ENCODE peak calls at places on chromosomes 6 and 20, in four cellular contexts. C, P, K and O are unnamed samples.

GRCh38 chr6:113908801-113909200 is 51.7 kb downstream of the MARCKS start:
- DNase-seq in C (no peak), K (no peak), P (no peak), O (no peak)

GRCh38 chr6:30749554-30750378 is 5.4 kb upstream of the IER3 start:
- DNase-seq in C (no peak), P (no peak), K (no peak), O (no peak)

GRCh38 chr20:59938696-59939051 is 1.4 kb downstream of the PPP1R3D start:
- DNase-seq in C (peak; percentile 33), K (no peak), P (no peak), O (no peak)

GRCh38 chr20:17615645-17616479 is 46.0 kb downstream of the DSTN start:
- DNase-seq in K (peak; percentile 75), P (no peak), C (peak; percentile 24), O (no peak)

GRCh38 chr20:4880051-4880450 is 121.3 kb downstream of the SLC23A2 start:
- DNase-seq in K (no peak), C (no peak), P (no peak), O (no peak)

GRCh38 chr6:135798751-135799515 is 52.6 kb upstream of the PDE7B start:
- DNase-seq in K (no peak), C (no peak), P (no peak), O (no peak)

GRCh38 chr6:54737247-54737646 is 109.3 kb upstream of the FAM83B start:
- DNase-seq in C (no peak), P (no peak), K (no peak), O (no peak)

GRCh38 chr6:50992232-50992631 is 173.6 kb downstream of the TFAP2B start:
- DNase-seq in K (no peak), C (no peak), P (no peak), O (no peak)

GRCh38 chr20:8568068-8568467 is 436.0 kb downstream of the PLCB1 start:
- DNase-seq in P (no peak), K (no peak), C (no peak), O (peak; percentile 22)

GRCh38 chr6:6699741-6700367 is 111.3 kb downstream of the LY86 start:
- DNase-seq in K (no peak), P (peak; percentile 91), C (peak; percentile 71), O (peak; percentile 89)

GRCh38 chr6:149917679-149918078 is 5.2 kb downstream of the RAET1G start:
- DNase-seq in P (no peak), K (no peak), C (no peak), O (no peak)

GRCh38 chr6:134373282-134373922 is 55.5 kb upstream of the SGK1 start:
- DNase-seq in C (peak; percentile 87), P (peak; percentile 95), K (no peak), O (peak; percentile 53)

GRCh38 chr6:140966676-140967075 is 1166.0 kb upstream of the GJE1 start:
- DNase-seq in C (no peak), K (no peak), P (no peak), O (no peak)

GRCh38 chr6:116392158-116393032 is 21.6 kb downstream of the DSE start:
- DNase-seq in K (no peak), C (no peak), P (peak; percentile 17), O (no peak)

GRCh38 chr20:675453-676314 is at the start of gene SCRT2:
- DNase-seq in C (peak; percentile 66), P (peak; percentile 73), K (no peak), O (peak; percentile 29)

GRCh38 chr6:22466665-22467064 is 102.7 kb upstream of the HDGFL1 start:
- DNase-seq in P (no peak), C (no peak), K (no peak), O (no peak)

GRCh38 chr20:58542411-58543095 is 27.4 kb upstream of the APCDD1L start:
- DNase-seq in K (no peak), C (no peak), P (no peak), O (no peak)

GRCh38 chr20:300345-300744 is 3.0 kb downstream of the ZCCHC3 start:
- DNase-seq in K (no peak), P (no peak), C (no peak), O (no peak)

GRCh38 chr6:26550250-26550993 is 12.3 kb downstream of the HMGN4 start:
- DNase-seq in K (no peak), C (no peak), P (peak; percentile 57), O (no peak)

GRCh38 chr6:125957845-125958244 is 1.3 kb downstream of the HINT3 start:
- DNase-seq in K (no peak), P (peak; percentile 22), C (peak; percentile 38), O (no peak)

GRCh38 chr6:33607784-33608161 is 13.3 kb upstream of the ITPR3 start:
- DNase-seq in K (no peak), P (no peak), C (no peak), O (no peak)

GRCh38 chr6:84764332-84765049 is at the start of gene TBX18:
- DNase-seq in K (peak; percentile 99), C (peak; percentile 98), P (peak; percentile 99), O (peak; percentile 81)

GRCh38 chr20:23605867-23606651 is at the start of gene CST9:
- DNase-seq in P (no peak), K (no peak), C (no peak), O (no peak)

GRCh38 chr6:109892451-109893435 is 85.4 kb upstream of the GPR6 start:
- DNase-seq in C (no peak), K (no peak), P (no peak), O (no peak)

GRCh38 chr20:41956316-41957050 is 338.3 kb upstream of the CHD6 start:
- DNase-seq in P (no peak), C (no peak), K (no peak), O (no peak)

GRCh38 chr20:23446505-23446904 is 6.2 kb downstream of the CST11 start:
- DNase-seq in K (no peak), C (no peak), P (peak; percentile 23), O (no peak)

GRCh38 chr6:68473433-68474210 is 161.5 kb upstream of the ADGRB3 start:
- DNase-seq in C (no peak), P (peak; percentile 18), K (no peak), O (peak; percentile 0)

GRCh38 chr20:50848341-50848808 is 53.5 kb downstream of the BCAS4 start:
- DNase-seq in C (peak; percentile 31), K (no peak), P (peak; percentile 16), O (no peak)

GRCh38 chr6:14276667-14277404 is 159.3 kb downstream of the CD83 start:
- DNase-seq in K (peak; percentile 19), C (no peak), P (peak; percentile 46), O (no peak)

GRCh38 chr6:81171991-81172740 is 580.3 kb downstream of the TENT5A start:
- DNase-seq in K (no peak), C (peak; percentile 62), P (peak; percentile 84), O (peak; percentile 23)

GRCh38 chr6:109690373-109690739 is 646 bp downstream of the AK9 start:
- DNase-seq in P (no peak), C (peak; percentile 42), K (no peak), O (no peak)

GRCh38 chr6:26250806-26251075 is 114.3 kb upstream of the BTN3A2 start:
- DNase-seq in K (no peak), C (no peak), P (no peak), O (no peak)

GRCh38 chr20:21395666-21396044 is 1.7 kb downstream of the NKX2-4 start:
- DNase-seq in P (no peak), C (no peak), K (no peak), O (no peak)

GRCh38 chr6:86937219-86938079 is at the start of gene HTR1E:
- DNase-seq in C (no peak), P (peak; percentile 23), K (no peak), O (no peak)
- H3K4me3 ChIP-seq in C (peak within 1 kb of the TSS; percentile 19), P (peak within 1 kb of the TSS; percentile 4), K (peak within 1 kb of the TSS; percentile 58), O (peak within 1 kb of the TSS; percentile 30)

GRCh38 chr20:62741191-62741676 is 32.6 kb downstream of the NTSR1 start:
- DNase-seq in K (no peak), C (no peak), P (peak; percentile 21), O (no peak)
- H3K4me3 ChIP-seq in K (no peak overlapping the region), C (no peak overlapping the region), P (no peak overlapping the region), O (no peak overlapping the region)

DNA sequence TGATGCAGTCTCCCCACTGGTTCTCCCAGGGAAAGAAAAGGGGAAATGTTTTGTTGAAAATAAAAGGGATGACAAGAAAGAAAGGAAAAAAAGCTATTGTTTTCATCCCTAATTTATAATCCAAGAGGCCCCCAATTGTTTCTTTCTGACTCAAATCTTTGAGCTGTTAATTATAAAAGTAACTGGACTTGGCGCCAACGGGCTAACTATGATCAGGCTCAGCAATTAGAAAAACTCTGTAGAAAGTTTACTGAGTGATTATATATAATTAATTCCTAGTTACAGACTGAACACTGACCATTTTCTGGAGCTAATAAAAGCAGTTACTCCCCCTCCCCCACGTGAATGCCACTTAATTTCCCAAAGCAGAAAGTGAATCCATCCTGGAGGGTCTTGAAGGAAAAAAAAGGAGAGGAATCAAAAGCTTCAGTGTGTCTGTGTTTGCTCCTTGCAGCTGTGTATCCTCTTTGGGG is 3.2 kb downstream of the ZMYND8 start:
- DNase-seq in C (no peak), P (no peak), K (no peak), O (no peak)
- H3K4me3 ChIP-seq in C (no peak overlapping the region), P (peak overlapping the region; percentile 41), K (peak overlapping the region; percentile 58), O (peak overlapping the region; percentile 34)

GRCh38 chr6:49541210-49541724 is 9.2 kb upstream of the C6orf141 start:
- DNase-seq in K (no peak), P (peak; percentile 74), C (no peak), O (peak; percentile 40)

GRCh38 chr6:49540614-49541013 is 9.9 kb upstream of the C6orf141 start:
- DNase-seq in K (no peak), C (no peak), P (no peak), O (no peak)

GRCh38 chr6:49543087-49543858 is 7.2 kb upstream of the C6orf141 start:
- DNase-seq in C (no peak), P (no peak), K (no peak), O (no peak)

GRCh38 chr6:49539102-49539501 is 11.4 kb upstream of the C6orf141 start:
- DNase-seq in K (no peak), P (no peak), C (no peak), O (no peak)

DNA sequence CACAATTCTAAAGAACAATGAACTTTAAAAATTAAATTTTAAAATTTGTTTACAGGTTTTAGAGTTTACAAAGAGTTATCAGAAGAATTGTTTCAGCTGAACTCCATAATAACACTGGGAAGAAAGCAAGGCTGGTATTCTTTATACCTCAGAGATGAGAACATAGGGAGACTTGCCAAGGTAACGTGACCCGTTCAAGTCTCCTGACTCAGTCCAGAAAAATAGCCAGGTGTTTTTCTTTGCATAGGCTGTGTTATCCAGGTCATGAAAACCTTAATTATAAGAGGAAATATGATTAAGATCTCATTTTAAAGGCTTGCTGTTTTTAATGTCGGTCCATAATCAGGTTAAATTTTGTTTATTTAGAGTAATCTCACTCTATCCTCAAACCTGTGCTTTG is 8.5 kb upstream of the C6orf141 start:
- DNase-seq in P (no peak), K (no peak), C (no peak), O (no peak)
- H3K4me3 ChIP-seq in P (no peak overlapping the region), K (no peak overlapping the region), C (no peak overlapping the region), O (no peak overlapping the region)

DNA sequence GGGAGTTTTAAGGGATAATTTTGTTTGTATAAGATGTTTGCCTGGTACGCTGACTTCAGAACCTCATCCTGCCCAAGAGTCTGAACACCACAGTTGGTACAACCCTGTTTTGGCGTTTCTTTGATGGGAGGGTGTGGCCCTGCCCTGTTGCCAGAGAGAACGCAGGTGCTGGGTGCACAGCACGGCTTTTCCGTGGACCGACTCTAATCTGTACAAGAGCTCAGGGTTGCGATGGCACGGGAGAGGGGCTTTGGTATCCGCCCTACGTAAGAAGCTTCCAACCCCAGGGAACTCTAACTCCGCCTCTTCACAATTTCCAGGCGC is 1.3 kb downstream of the CYP24A1 start:
- DNase-seq in K (no peak), C (no peak), P (no peak), O (no peak)
- H3K4me3 ChIP-seq in K (no peak overlapping the region), C (no peak overlapping the region), P (no peak overlapping the region), O (peak overlapping the region; percentile 30)